ENCODE peak calls at places on chromosomes 5 and 9, in nine cellular contexts. A, Q, K, H, Y, T, O, B and J are unnamed samples. For H3K4me1, the result is how much of the 10 kb centered on the place peaks cover.

GRCh38 chr5:38714240-38714639 is 131.6 kb upstream of the OSMR start:
- DNase-seq in K (no peak), O (no peak), T (no peak), A (no peak), Y (no peak), B (no peak), Q (no peak), H (no peak), J (no peak)

GRCh38 chr5:129459485-129460120 is 495 bp upstream of the ADAMTS19 start:
- DNase-seq in Y (no peak), O (no peak), H (no peak), A (no peak), T (no peak), K (peak), B (peak), Q (peak), J (no peak)

GRCh38 chr5:53381-54174 is 38.4 kb upstream of the PLEKHG4B start:
- DNase-seq in H (no peak), A (peak), B (peak), K (peak), T (no peak), Y (no peak), O (peak), Q (peak), J (peak)

GRCh38 chr5:64505769-64506566 is at the start of gene RGS7BP:
- DNase-seq in T (no peak), B (peak), O (no peak), A (peak), K (peak), Y (no peak), Q (peak), H (no peak), J (peak)

GRCh38 chr5:15933481-15934207 is 245.9 kb downstream of the MARCHF11 start:
- DNase-seq in K (peak), H (no peak), Q (no peak), O (no peak), T (no peak), A (no peak), Y (no peak), B (peak), J (no peak)

GRCh38 chr5:15383469-15383868 is 116.5 kb upstream of the FBXL7 start:
- DNase-seq in H (peak), K (peak), Y (no peak), Q (peak), O (no peak), T (no peak), B (peak), A (no peak), J (no peak)

GRCh38 chr5:162163663-162164062 is 96.1 kb downstream of the GABRG2 start:
- DNase-seq in Y (no peak), A (no peak), Q (no peak), H (no peak), K (no peak), T (no peak), B (no peak), O (no peak), J (no peak)

GRCh38 chr5:69416180-69416579 is 1.3 kb downstream of the MARVELD2 start:
- DNase-seq in O (no peak), A (no peak), Q (no peak), K (no peak), B (no peak), T (no peak), Y (no peak), H (no peak), J (no peak)

GRCh38 chr5:139445325-139446170 is 6.2 kb upstream of the DNAJC18 start:
- DNase-seq in Q (peak), H (no peak), Y (no peak), B (no peak), O (no peak), A (no peak), K (peak), T (no peak), J (no peak)

GRCh38 chr5:66829826-66830225 is 233.6 kb downstream of the MAST4 start:
- DNase-seq in A (no peak), O (no peak), K (peak), Y (no peak), H (peak), Q (peak), T (no peak), B (no peak), J (no peak)

GRCh38 chr9:130446111-130446861 is 1.5 kb downstream of the ASS1 start:
- DNase-seq in H (no peak), Y (no peak), T (no peak), O (peak), B (peak), A (peak), Q (peak), K (peak), J (peak)

GRCh38 chr5:90518666-90519065 is 10.7 kb downstream of the LYSMD3 start:
- DNase-seq in O (no peak), H (peak), Q (peak), K (no peak), T (no peak), Y (no peak), A (no peak), B (no peak), J (no peak)

GRCh38 chr5:146751781-146752401 is 126.7 kb downstream of the PPP2R2B start:
- DNase-seq in A (no peak), B (no peak), K (no peak), H (peak), T (peak), Y (peak), O (no peak), Q (no peak), J (no peak)

GRCh38 chr5:123582570-123583293 is 70.8 kb downstream of the CSNK1G3 start:
- DNase-seq in Y (no peak), O (no peak), T (no peak), B (no peak), Q (no peak), K (no peak), H (no peak), A (no peak), J (peak)

GRCh38 chr5:157735991-157736390 is 4.8 kb downstream of the THG1L start:
- DNase-seq in H (no peak), B (peak), Y (no peak), Q (no peak), O (no peak), T (no peak), A (no peak), K (no peak), J (no peak)

GRCh38 chr5:60507687-60508086 is 192.3 kb downstream of the DEPDC1B start:
- DNase-seq in H (no peak), O (no peak), T (no peak), K (no peak), A (no peak), Y (no peak), B (no peak), Q (no peak), J (no peak)

GRCh38 chr5:131461742-131462141 is 173.3 kb downstream of the RAPGEF6 start:
- DNase-seq in A (no peak), K (no peak), H (no peak), O (no peak), Q (no peak), T (no peak), Y (no peak), B (no peak), J (no peak)

GRCh38 chr9:134534661-134535080 is 106.9 kb upstream of the COL5A1 start:
- DNase-seq in O (no peak), A (peak), B (no peak), Q (no peak), Y (no peak), T (no peak), K (no peak), H (no peak), J (no peak)

GRCh38 chr5:34881246-34881645 is 34.1 kb downstream of the RAD1 start:
- DNase-seq in K (no peak), Y (no peak), H (no peak), Q (no peak), A (no peak), B (no peak), O (no peak), T (no peak), J (no peak)

GRCh38 chr5:8633706-8634105 is 764.8 kb downstream of the MTRR start:
- DNase-seq in O (no peak), B (no peak), K (peak), T (no peak), Q (peak), A (no peak), H (no peak), Y (no peak), J (no peak)

GRCh38 chr9:132937463-132937901 is 6.9 kb downstream of the TSC1 start:
- DNase-seq in K (no peak), Q (peak), A (no peak), H (no peak), B (no peak), Y (no peak), O (no peak), T (no peak), J (no peak)

GRCh38 chr5:152560508-152561137 is 155.5 kb upstream of the NMUR2 start:
- DNase-seq in B (peak), Q (peak), Y (peak), H (peak), K (peak), O (peak), T (no peak), A (peak), J (peak)

GRCh38 chr5:153551537-153552079 is 61.1 kb downstream of the GRIA1 start:
- DNase-seq in O (no peak), T (no peak), Q (peak), H (no peak), A (no peak), Y (no peak), K (peak), B (no peak), J (peak)

GRCh38 chr9:96217756-96218693 is 84.0 kb downstream of the HSD17B3 start:
- DNase-seq in K (peak), O (peak), H (peak), T (peak), Q (peak), A (peak), B (peak), Y (peak), J (peak)

GRCh38 chr9:96169488-96169887 is 132.5 kb downstream of the HSD17B3 start:
- DNase-seq in B (peak), K (peak), H (no peak), Q (peak), Y (no peak), T (no peak), O (no peak), A (no peak), J (peak)

GRCh38 chr9:96029722-96030515 is 154.4 kb downstream of the ERCC6L2 start:
- DNase-seq in H (no peak), Q (no peak), Y (no peak), A (peak), O (no peak), B (no peak), K (no peak), T (no peak), J (no peak)

GRCh38 chr9:36194326-36195000 is 3.7 kb downstream of the CLTA start:
- DNase-seq in A (no peak), T (no peak), B (no peak), K (no peak), Y (no peak), H (no peak), Q (peak), O (no peak), J (no peak)

GRCh38 chr5:17185776-17186175 is 31.7 kb upstream of the BASP1 start:
- DNase-seq in B (no peak), Y (no peak), Q (peak), A (no peak), H (no peak), T (no peak), K (peak), O (no peak), J (no peak)

GRCh38 chr5:126852916-126853315 is 76.0 kb downstream of the LMNB1 start:
- DNase-seq in K (no peak), H (no peak), A (no peak), Y (no peak), O (no peak), B (no peak), Q (no peak), T (no peak), J (no peak)

GRCh38 chr9:92294297-92294676 is 790 bp upstream of the IARS1 start:
- DNase-seq in A (no peak), Y (no peak), Q (peak), T (no peak), H (peak), K (peak), B (peak), O (no peak), J (peak)

GRCh38 chr5:35990941-35991592 is at the start of gene UGT3A1:
- DNase-seq in K (no peak), B (no peak), A (no peak), O (no peak), T (no peak), Y (no peak), H (no peak), Q (no peak), J (no peak)

GRCh38 chr5:126490167-126490937 is 67.1 kb downstream of the GRAMD2B start:
- DNase-seq in K (no peak), O (no peak), Q (peak), A (no peak), H (no peak), B (peak), Y (no peak), T (no peak), J (no peak)

GRCh38 chr5:109590799-109591198 is 98.9 kb upstream of the MAN2A1 start:
- DNase-seq in A (no peak), K (no peak), B (no peak), T (no peak), H (no peak), Y (no peak), O (no peak), Q (no peak), J (no peak)

GRCh38 chr9:98215266-98215665 is 22.8 kb upstream of the CORO2A start:
- DNase-seq in Y (no peak), B (no peak), K (no peak), A (no peak), Q (peak), T (no peak), H (no peak), O (no peak), J (no peak)

GRCh38 chr9:72294952-72295351 is 70.1 kb downstream of the ZFAND5 start:
- DNase-seq in H (no peak), T (no peak), Y (no peak), Q (no peak), A (no peak), K (peak), B (no peak), O (peak), J (peak)

GRCh38 chr5:1016476-1016875 is 7.9 kb downstream of the NKD2 start:
- DNase-seq in T (no peak), Q (no peak), Y (no peak), O (no peak), H (no peak), K (no peak), A (peak), B (no peak), J (no peak)

GRCh38 chr9:4883326-4883873 is 90.7 kb downstream of the RCL1 start:
- DNase-seq in A (no peak), Q (no peak), O (no peak), K (no peak), B (no peak), H (no peak), Y (no peak), T (no peak), J (no peak)

GRCh38 chr9:4887556-4887955 is 94.8 kb downstream of the RCL1 start:
- DNase-seq in Y (no peak), K (peak), T (no peak), A (peak), O (peak), Q (peak), H (no peak), B (no peak), J (no peak)

GRCh38 chr9:4890242-4890641 is 94.8 kb upstream of the JAK2 start:
- DNase-seq in Y (no peak), K (no peak), B (peak), O (no peak), T (no peak), Q (no peak), A (no peak), H (no peak), J (no peak)

GRCh38 chr9:4890929-4891328 is 94.1 kb upstream of the JAK2 start:
- DNase-seq in A (no peak), Y (no peak), O (no peak), Q (no peak), B (no peak), K (no peak), H (no peak), T (no peak), J (no peak)

GRCh38 chr9:4886698-4887097 is 94.0 kb downstream of the RCL1 start:
- DNase-seq in H (no peak), Y (no peak), B (no peak), K (no peak), O (no peak), T (no peak), A (no peak), Q (no peak), J (no peak)
- H3K4me3 ChIP-seq in H (no peak), Y (no peak), B (no peak), K (no peak), O (no peak), T (no peak), A (no peak), Q (no peak), J (no peak)

GRCh38 chr9:37970301-37971106 is 66.6 kb upstream of the SLC25A51 start:
- DNase-seq in Q (no peak), Y (no peak), O (no peak), H (no peak), A (peak), T (no peak), B (no peak), K (no peak), J (no peak)

GRCh38 chr9:37971107-37971459 is 67.2 kb upstream of the SLC25A51 start:
- DNase-seq in A (peak), O (no peak), Y (no peak), T (no peak), Q (peak), H (no peak), B (no peak), K (no peak), J (no peak)

GRCh38 chr9:37969130-37969529 is 65.2 kb upstream of the SLC25A51 start:
- DNase-seq in O (no peak), Y (no peak), T (no peak), Q (peak), K (peak), A (peak), H (no peak), B (no peak), J (peak)

GRCh38 chr9:37968228-37968672 is 64.3 kb upstream of the SLC25A51 start:
- DNase-seq in H (no peak), Q (peak), B (no peak), T (no peak), A (peak), K (peak), Y (no peak), O (no peak), J (peak)

GRCh38 chr9:37969558-37970300 is 65.8 kb upstream of the SLC25A51 start:
- DNase-seq in T (no peak), H (no peak), Q (no peak), A (peak), O (no peak), Y (no peak), K (no peak), B (no peak), J (no peak)
- H3K4me1 ChIP-seq in T (under half), H (under half), Q (half or more), A (under half), O (under half), Y (under half), K (under half), B (under half), J (under half)

GRCh38 chr5:169218862-169219261 is 82.1 kb downstream of the SLIT3 start:
- DNase-seq in T (no peak), Y (no peak), B (no peak), K (no peak), A (no peak), H (no peak), O (no peak), Q (no peak), J (no peak)
- H3K4me3 ChIP-seq in T (no peak), Y (no peak), B (no peak), K (no peak), A (no peak), H (no peak), O (no peak), Q (no peak), J (no peak)

GRCh38 chr5:168362097-168362885 is 70.8 kb downstream of the WWC1 start:
- DNase-seq in O (no peak), B (no peak), A (no peak), H (no peak), T (no peak), Y (no peak), K (no peak), Q (no peak), J (no peak)
- H3K4me1 ChIP-seq in O (under half), B (under half), A (under half), H (under half), T (under half), Y (under half), K (under half), Q (under half), J (under half)

GRCh38 chr5:98402130-98402529 is 371.3 kb upstream of the RGMB start:
- DNase-seq in K (no peak), O (no peak), A (no peak), T (no peak), H (no peak), Q (peak), Y (no peak), B (no peak), J (no peak)

GRCh38 chr5:98398465-98398864 is 375.0 kb upstream of the RGMB start:
- DNase-seq in H (no peak), K (no peak), Y (no peak), B (no peak), O (no peak), Q (no peak), A (no peak), T (no peak), J (no peak)

GRCh38 chr5:98391921-98392625 is 381.4 kb upstream of the RGMB start:
- DNase-seq in Y (no peak), O (no peak), K (no peak), H (no peak), T (no peak), Q (no peak), B (no peak), A (no peak), J (no peak)

GRCh38 chr5:98401645-98402044 is 371.8 kb upstream of the RGMB start:
- DNase-seq in Y (no peak), B (no peak), A (no peak), T (no peak), K (no peak), H (no peak), Q (peak), O (no peak), J (no peak)

DNA sequence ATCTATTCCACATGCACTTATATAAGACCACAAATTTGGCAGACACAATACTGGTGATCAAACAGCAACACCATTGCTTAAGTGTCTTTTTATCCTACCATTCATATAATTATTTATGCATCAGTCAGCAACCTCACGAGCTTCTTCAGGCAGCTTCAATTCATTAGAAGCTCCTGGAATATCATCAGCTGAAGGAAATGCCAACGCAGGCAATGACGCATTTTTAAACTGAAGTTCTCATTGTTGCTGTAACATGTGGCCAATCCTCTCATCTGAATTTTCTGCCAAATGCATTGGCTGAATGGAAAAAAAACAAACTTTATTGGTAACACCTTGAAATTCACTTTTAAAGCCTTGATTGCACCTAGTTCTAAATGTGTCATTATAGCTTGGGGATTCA is 376.4 kb upstream of the RGMB start:
- DNase-seq in K (peak), Y (no peak), O (no peak), B (no peak), H (no peak), T (no peak), Q (peak), A (no peak), J (no peak)
- H3K4me3 ChIP-seq in K (no peak), Y (no peak), O (no peak), B (no peak), H (no peak), T (no peak), Q (no peak), A (no peak), J (no peak)

GRCh38 chr9:136563646-136564321 is 17.9 kb upstream of the NOTCH1 start:
- DNase-seq in O (no peak), Y (no peak), H (no peak), T (no peak), K (no peak), Q (no peak), A (no peak), B (no peak), J (no peak)
- H3K4me1 ChIP-seq in O (under half), Y (under half), H (under half), T (under half), K (under half), Q (under half), A (under half), B (under half), J (under half)

DNA sequence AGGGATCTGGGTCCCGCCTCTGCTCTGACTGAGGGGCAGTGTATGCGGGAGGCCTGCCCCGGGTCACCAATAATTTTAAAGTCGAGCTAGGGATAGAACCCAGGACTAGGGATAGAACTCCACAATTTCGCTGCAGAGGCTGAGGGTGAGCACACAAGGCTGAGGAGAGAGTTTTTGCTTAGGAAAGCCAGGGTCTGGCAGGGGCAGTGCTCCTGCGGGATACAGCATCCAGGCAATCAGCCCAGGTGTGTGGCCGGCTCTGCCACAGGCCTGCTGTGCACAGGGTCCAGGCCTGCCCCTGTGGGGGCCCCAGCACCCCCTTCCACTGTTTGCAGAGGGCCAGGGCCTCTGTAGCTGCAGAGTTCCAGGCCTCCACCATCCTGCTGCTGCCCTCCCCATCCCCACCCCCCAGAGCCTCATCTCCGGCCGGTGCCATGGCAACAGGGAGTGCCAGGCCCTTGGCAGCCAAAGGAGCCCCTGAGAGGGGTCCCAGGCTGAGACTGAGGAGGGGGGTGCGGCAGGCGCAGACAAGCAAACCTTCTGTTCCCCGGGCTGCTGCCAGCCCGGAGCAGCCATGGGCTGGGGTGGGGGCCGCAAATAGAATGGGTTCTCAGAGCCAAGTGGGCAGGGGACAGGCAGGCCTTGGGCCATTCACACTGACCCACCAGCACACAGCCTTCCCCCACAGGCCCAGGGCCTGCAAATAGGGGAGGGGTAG is 8.6 kb downstream of the PDGFRB start:
- DNase-seq in A (no peak), Y (no peak), T (no peak), H (no peak), K (no peak), O (no peak), Q (no peak), B (no peak), J (no peak)
- H3K4me3 ChIP-seq in A (no peak), Y (no peak), T (no peak), H (no peak), K (no peak), O (no peak), Q (no peak), B (no peak), J (no peak)

GRCh38 chr5:158796812-158797497 is 302.8 kb downstream of the EBF1 start:
- DNase-seq in A (no peak), Y (no peak), T (no peak), O (no peak), H (no peak), K (no peak), Q (peak), B (no peak), J (no peak)
- H3K4me1 ChIP-seq in A (under half), Y (under half), T (under half), O (under half), H (under half), K (under half), Q (under half), B (under half), J (under half)